ENCODE peak calls at places on chromosome 5, in four cellular contexts. B, I, A and R are unnamed samples.

GRCh38 chr5:178068293-178068692 is 45.0 kb upstream of the N4BP3 start:
- DNase-seq in B (no peak), I (no peak), A (no peak), R (no peak)

GRCh38 chr5:94461131-94461530 is 157.3 kb downstream of the KIAA0825 start:
- DNase-seq in A (no peak), B (no peak), I (no peak), R (no peak)

GRCh38 chr5:91848453-91848852 is 465.3 kb upstream of the ARRDC3 start:
- DNase-seq in B (peak; percentile 79), A (no peak), I (no peak), R (no peak)

GRCh38 chr5:541148-541887 is 17.1 kb upstream of the SLC9A3 start:
- DNase-seq in I (no peak), B (no peak), A (no peak), R (peak; percentile 51)

GRCh38 chr5:149937610-149938009 is 7.0 kb downstream of the PDE6A start:
- DNase-seq in A (no peak), B (peak; percentile 55), I (no peak), R (no peak)

GRCh38 chr5:58452566-58453258 is 7.2 kb downstream of the PLK2 start:
- DNase-seq in A (no peak), I (no peak), B (peak; percentile 54), R (no peak)

GRCh38 chr5:156431956-156432829 is 105.2 kb downstream of the SGCD start:
- DNase-seq in A (no peak), I (no peak), B (no peak), R (no peak)

GRCh38 chr5:67303356-67303755 is 106.8 kb upstream of the CD180 start:
- DNase-seq in B (no peak), I (no peak), A (no peak), R (no peak)

GRCh38 chr5:80463269-80463668 is 24.6 kb upstream of the FAM151B start:
- DNase-seq in A (no peak), I (no peak), B (no peak), R (no peak)

GRCh38 chr5:139204196-139204595 is 6.0 kb upstream of the SIL1 start:
- DNase-seq in B (no peak), A (no peak), I (no peak), R (no peak)

GRCh38 chr5:66010476-66010875 is 84.1 kb downstream of the ERBIN start:
- DNase-seq in B (no peak), A (no peak), I (no peak), R (no peak)

GRCh38 chr5:98827161-98827560 is 53.7 kb downstream of the RGMB start:
- DNase-seq in I (no peak), B (peak; percentile 43), A (no peak), R (no peak)

GRCh38 chr5:95969646-95970358 is 8.2 kb upstream of the ELL2 start:
- DNase-seq in B (no peak), A (no peak), I (no peak), R (no peak)

GRCh38 chr5:126383246-126383645 is 40.0 kb upstream of the GRAMD2B start:
- DNase-seq in A (no peak), I (no peak), B (no peak), R (no peak)

GRCh38 chr5:18744441-18744840 is 1110.2 kb downstream of the TAF11L14 start:
- DNase-seq in I (no peak), A (no peak), B (no peak), R (no peak)

GRCh38 chr5:135887881-135888614 is 7.6 kb downstream of the IL9 start:
- DNase-seq in A (no peak), I (no peak), B (peak; percentile 40), R (no peak)

GRCh38 chr5:133610489-133611356 is 1.6 kb downstream of the FSTL4 start:
- DNase-seq in B (peak; percentile 61), I (no peak), A (peak; percentile 34), R (peak; percentile 53)

GRCh38 chr5:35319231-35320002 is 89.1 kb upstream of the PRLR start:
- DNase-seq in B (no peak), A (peak; percentile 86), I (no peak), R (peak; percentile 76)

GRCh38 chr5:103624035-103624461 is 61.5 kb upstream of the NUDT12 start:
- DNase-seq in I (no peak), A (no peak), B (no peak), R (no peak)

GRCh38 chr5:59236448-59236847 is 653.6 kb downstream of the RAB3C start:
- DNase-seq in I (no peak), B (peak; percentile 53), A (no peak), R (no peak)

GRCh38 chr5:1363581-1363980 is 18.7 kb upstream of the CLPTM1L start:
- DNase-seq in B (no peak), I (no peak), A (no peak), R (no peak)

GRCh38 chr5:16411741-16412455 is 53.7 kb downstream of the ZNF622 start:
- DNase-seq in B (no peak), A (no peak), I (no peak), R (no peak)

GRCh38 chr5:178419196-178419595 is 171.0 kb downstream of the COL23A1 start:
- DNase-seq in I (no peak), A (no peak), B (no peak), R (no peak)

GRCh38 chr5:158695595-158696330 is 404.0 kb downstream of the EBF1 start:
- DNase-seq in A (peak; percentile 68), B (peak; percentile 91), I (peak; percentile 42), R (peak; percentile 72)

GRCh38 chr5:1942630-1943029 is 59.9 kb upstream of the IRX4 start:
- DNase-seq in I (no peak), A (no peak), B (no peak), R (no peak)

GRCh38 chr5:109911731-109912130 is 222.0 kb downstream of the MAN2A1 start:
- DNase-seq in I (no peak), B (no peak), A (no peak), R (no peak)

GRCh38 chr5:179154991-179155955 is 95.1 kb downstream of the ZNF354C start:
- DNase-seq in I (no peak), B (no peak), A (peak; percentile 15), R (no peak)

GRCh38 chr5:35213608-35214007 is 16.7 kb downstream of the PRLR start:
- DNase-seq in I (no peak), A (no peak), B (no peak), R (no peak)

GRCh38 chr5:69024241-69024651 is 69.6 kb upstream of the SLC30A5 start:
- DNase-seq in B (peak; percentile 69), A (no peak), I (no peak), R (no peak)

GRCh38 chr5:9605459-9605858 is 24.7 kb downstream of the TAS2R1 start:
- DNase-seq in I (no peak), A (no peak), B (no peak), R (no peak)

GRCh38 chr5:90606539-90606938 is 47.9 kb downstream of the ADGRV1 start:
- DNase-seq in B (peak; percentile 26), A (no peak), I (no peak), R (no peak)

GRCh38 chr5:17743580-17744435 is 109.5 kb downstream of the TAF11L14 start:
- DNase-seq in A (no peak), I (no peak), B (peak; percentile 31), R (no peak)

GRCh38 chr5:137265457-137265856 is 233.7 kb downstream of the SPOCK1 start:
- DNase-seq in B (no peak), I (no peak), A (no peak), R (no peak)

GRCh38 chr5:39411051-39411450 is 13.7 kb downstream of the DAB2 start:
- DNase-seq in A (no peak), B (peak; percentile 26), I (no peak), R (no peak)

GRCh38 chr5:122915717-122916399 is 70.4 kb downstream of the SNX24 start:
- DNase-seq in I (no peak), B (no peak), A (no peak), R (no peak)

GRCh38 chr5:169583101-169583423 is 511 bp upstream of the SPDL1 start:
- DNase-seq in B (no peak), I (no peak), A (no peak), R (no peak)

GRCh38 chr5:90909091-90909503 is 350.5 kb downstream of the ADGRV1 start:
- DNase-seq in B (no peak), A (no peak), I (no peak), R (no peak)

GRCh38 chr5:92403308-92403707 is 1020.2 kb upstream of the ARRDC3 start:
- DNase-seq in B (no peak), A (no peak), I (no peak), R (no peak)

GRCh38 chr5:173229381-173229959 is 5.5 kb downstream of the NKX2-5 start:
- DNase-seq in A (no peak), I (no peak), B (no peak), R (no peak)
- H3K4me3 ChIP-seq in A (no peak overlapping the region), I (no peak overlapping the region), B (no peak overlapping the region), R (no peak overlapping the region)

DNA sequence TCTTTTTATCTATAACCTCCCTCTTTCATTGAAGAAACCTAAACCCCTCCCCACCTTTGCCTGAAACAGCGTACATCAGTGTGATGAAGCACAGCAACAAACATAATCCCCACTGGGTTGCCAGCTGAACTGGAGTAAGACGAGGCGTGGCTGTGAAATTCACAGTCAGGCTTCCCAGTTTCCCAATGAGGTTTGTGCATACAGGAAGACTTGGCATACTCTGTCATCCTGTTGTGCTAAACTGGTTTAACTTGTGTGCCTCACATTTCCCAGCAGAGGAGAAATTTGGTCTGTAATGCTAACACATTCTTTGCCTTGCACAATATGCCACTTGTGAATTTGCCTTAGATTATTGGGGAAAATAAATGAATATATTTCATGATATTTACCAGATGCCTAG is 121.5 kb downstream of the SV2C start:
- DNase-seq in A (no peak), I (no peak), B (no peak), R (no peak)
- H3K4me3 ChIP-seq in A (no peak overlapping the region), I (no peak overlapping the region), B (no peak overlapping the region), R (no peak overlapping the region)

DNA sequence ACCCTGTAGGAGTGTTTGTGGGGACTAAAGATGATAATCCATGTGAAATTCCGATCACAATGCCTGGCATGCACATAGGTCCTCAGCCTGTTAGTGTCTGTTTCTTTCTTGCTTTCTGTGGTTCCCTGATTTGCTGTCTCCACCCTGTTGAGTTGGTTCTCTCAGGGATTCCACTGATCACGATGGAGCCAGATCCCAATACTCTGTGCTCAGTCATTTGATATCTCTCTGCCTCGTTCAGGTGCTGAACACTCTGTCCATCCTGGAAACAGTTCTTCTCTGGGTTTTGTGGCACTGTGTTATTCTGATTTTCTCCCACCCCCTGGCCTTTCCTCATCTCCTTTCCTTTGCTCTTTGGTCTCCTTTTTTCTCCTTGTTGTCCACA is 60.8 kb downstream of the ARHGAP26 start:
- DNase-seq in A (no peak), B (no peak), I (no peak), R (no peak)
- H3K4me3 ChIP-seq in A (no peak overlapping the region), B (peak overlapping the region; percentile 7), I (no peak overlapping the region), R (no peak overlapping the region)

DNA sequence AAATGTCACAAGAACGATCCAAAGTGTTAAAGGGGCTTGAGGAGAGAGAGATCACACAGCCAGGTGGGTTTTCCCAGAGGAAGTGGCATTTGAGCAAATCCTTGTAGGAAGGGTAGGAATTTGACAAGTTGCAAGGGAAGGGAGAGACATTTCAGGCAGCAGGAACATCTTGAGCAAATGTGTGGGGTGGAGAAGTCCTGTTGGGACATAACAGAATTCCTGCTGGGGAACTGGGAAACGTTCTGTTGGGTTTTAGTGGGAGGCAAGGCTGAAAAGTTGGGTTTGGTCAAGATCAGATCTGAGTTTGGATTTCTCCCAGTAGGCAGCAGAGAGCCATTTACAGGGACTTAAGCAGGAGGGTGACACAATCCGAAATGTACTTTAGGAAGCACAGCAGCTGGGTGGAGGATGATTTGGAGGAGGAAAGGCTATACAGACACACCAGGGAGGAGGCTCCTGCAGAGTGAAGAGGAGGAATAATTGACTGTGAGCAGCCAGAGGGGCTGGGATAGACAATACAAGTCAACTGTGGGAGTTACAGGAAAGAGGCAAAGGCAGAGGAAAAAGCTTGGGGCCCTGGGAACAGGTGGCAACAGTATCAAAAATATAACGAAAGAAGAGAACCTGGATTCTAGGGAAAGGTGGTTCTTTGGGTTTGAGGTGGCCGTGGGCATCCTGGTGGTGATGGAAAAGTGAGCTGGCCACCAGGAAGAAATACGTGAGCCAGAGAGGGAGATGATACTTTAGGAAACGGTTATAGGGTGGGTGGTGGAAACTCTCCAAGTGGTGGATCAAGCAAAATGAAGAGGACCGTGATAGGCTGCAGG is 3.1 kb upstream of the ZSWIM6 start:
- DNase-seq in B (no peak), I (no peak), A (no peak), R (no peak)
- H3K4me3 ChIP-seq in B (no peak overlapping the region), I (no peak overlapping the region), A (no peak overlapping the region), R (no peak overlapping the region)